ENCODE peak calls at places on chromosomes 4 and X, in four cellular contexts. One of them, this sample, is unnamed.

GRCh38 chr4:112704991-112705845 is 68.3 kb downstream of the LARP7 start:
- DNase-seq in tibial artery: peak; percentile 28
- DNase-seq in GM12878: no peak
- DNase-seq in Peyer's patch: no peak
- DNase-seq in this sample: peak; percentile 51

GRCh38 chr4:1201851-1202525 is 29.6 kb upstream of the SPON2 start:
- DNase-seq in GM12878: peak; percentile 65
- DNase-seq in tibial artery: peak; percentile 49
- DNase-seq in Peyer's patch: peak; percentile 90
- DNase-seq in this sample: no peak

GRCh38 chrX:63275127-63275526 is 76.0 kb downstream of the SPIN4 start:
- DNase-seq in tibial artery: no peak
- DNase-seq in GM12878: peak; percentile 7
- DNase-seq in Peyer's patch: no peak
- DNase-seq in this sample: peak; percentile 16

GRCh38 chr4:118776166-118776954 is 59.6 kb downstream of the SEC24D start:
- DNase-seq in GM12878: no peak
- DNase-seq in Peyer's patch: no peak
- DNase-seq in tibial artery: no peak
- DNase-seq in this sample: peak; percentile 87

GRCh38 chr4:98873059-98873458 is 55.9 kb downstream of the EIF4E start:
- DNase-seq in tibial artery: no peak
- DNase-seq in Peyer's patch: no peak
- DNase-seq in GM12878: no peak
- DNase-seq in this sample: peak; percentile 60

GRCh38 chrX:154043003-154043402 is 23.3 kb upstream of the IRAK1 start:
- DNase-seq in Peyer's patch: no peak
- DNase-seq in GM12878: no peak
- DNase-seq in tibial artery: peak; percentile 48
- DNase-seq in this sample: peak; percentile 65

GRCh38 chr4:22661443-22661842 is 31.3 kb upstream of the GBA3 start:
- DNase-seq in Peyer's patch: no peak
- DNase-seq in tibial artery: no peak
- DNase-seq in GM12878: no peak
- DNase-seq in this sample: peak; percentile 37

GRCh38 chr4:146371812-146372211 is 149.9 kb downstream of the SLC10A7 start:
- DNase-seq in tibial artery: no peak
- DNase-seq in Peyer's patch: no peak
- DNase-seq in GM12878: no peak
- DNase-seq in this sample: no peak

GRCh38 chr4:165592386-165592785 is 213.6 kb downstream of the CPE start:
- DNase-seq in Peyer's patch: no peak
- DNase-seq in GM12878: no peak
- DNase-seq in tibial artery: no peak
- DNase-seq in this sample: peak; percentile 91

GRCh38 chrX:27439771-27440170 is 23.4 kb downstream of the PPP4R3C start:
- DNase-seq in tibial artery: no peak
- DNase-seq in Peyer's patch: no peak
- DNase-seq in GM12878: no peak
- DNase-seq in this sample: no peak

GRCh38 chrX:110338850-110339373 is 19.7 kb upstream of the RTL9 start:
- DNase-seq in GM12878: no peak
- DNase-seq in tibial artery: no peak
- DNase-seq in Peyer's patch: no peak
- DNase-seq in this sample: no peak

GRCh38 chrX:120625366-120625765 is 4.5 kb downstream of the C1GALT1C1 start:
- DNase-seq in tibial artery: no peak
- DNase-seq in Peyer's patch: no peak
- DNase-seq in GM12878: no peak
- DNase-seq in this sample: peak; percentile 68

GRCh38 chr4:101528526-101528925 is 181.2 kb upstream of the PPP3CA start:
- DNase-seq in Peyer's patch: no peak
- DNase-seq in tibial artery: no peak
- DNase-seq in GM12878: no peak
- DNase-seq in this sample: no peak

GRCh38 chr4:62399242-62399641 is 1199.1 kb downstream of the ADGRL3 start:
- DNase-seq in Peyer's patch: no peak
- DNase-seq in tibial artery: no peak
- DNase-seq in GM12878: no peak
- DNase-seq in this sample: no peak

GRCh38 chrX:102517331-102517730 is 792 bp upstream of the TMSB15A start:
- DNase-seq in Peyer's patch: no peak
- DNase-seq in GM12878: no peak
- DNase-seq in tibial artery: no peak
- DNase-seq in this sample: peak; percentile 34

GRCh38 chr4:4872148-4872903 is 12.9 kb downstream of the MSX1 start:
- DNase-seq in GM12878: no peak
- DNase-seq in tibial artery: no peak
- DNase-seq in Peyer's patch: no peak
- DNase-seq in this sample: no peak

GRCh38 chrX:109577055-109577454 is 40.4 kb downstream of the NXT2 start:
- DNase-seq in Peyer's patch: no peak
- DNase-seq in tibial artery: no peak
- DNase-seq in GM12878: no peak
- DNase-seq in this sample: no peak

GRCh38 chr4:101953949-101954348 is 163.4 kb downstream of the BANK1 start:
- DNase-seq in GM12878: no peak
- DNase-seq in Peyer's patch: no peak
- DNase-seq in tibial artery: no peak
- DNase-seq in this sample: peak; percentile 54

GRCh38 chrX:85930099-85930498 is 117.3 kb downstream of the CHM start:
- DNase-seq in Peyer's patch: no peak
- DNase-seq in tibial artery: no peak
- DNase-seq in GM12878: no peak
- DNase-seq in this sample: no peak

GRCh38 chrX:133380882-133381619 is 34.2 kb downstream of the GPC4 start:
- DNase-seq in tibial artery: no peak
- DNase-seq in GM12878: no peak
- DNase-seq in Peyer's patch: no peak
- DNase-seq in this sample: no peak

GRCh38 chrX:129747533-129747932 is 8.8 kb downstream of the XPNPEP2 start:
- DNase-seq in tibial artery: no peak
- DNase-seq in Peyer's patch: no peak
- DNase-seq in GM12878: no peak
- DNase-seq in this sample: no peak

GRCh38 chrX:129750971-129751370 is 12.2 kb downstream of the XPNPEP2 start:
- DNase-seq in tibial artery: no peak
- DNase-seq in Peyer's patch: no peak
- DNase-seq in GM12878: no peak
- DNase-seq in this sample: no peak

GRCh38 chrX:129748265-129748664 is 9.5 kb downstream of the XPNPEP2 start:
- DNase-seq in GM12878: no peak
- DNase-seq in Peyer's patch: no peak
- DNase-seq in tibial artery: peak; percentile 44
- DNase-seq in this sample: peak; percentile 98

GRCh38 chrX:129744881-129745321 is 6.1 kb downstream of the XPNPEP2 start:
- DNase-seq in Peyer's patch: no peak
- DNase-seq in GM12878: no peak
- DNase-seq in tibial artery: no peak
- DNase-seq in this sample: no peak

GRCh38 chrX:129749069-129749468 is 10.3 kb downstream of the XPNPEP2 start:
- DNase-seq in Peyer's patch: no peak
- DNase-seq in tibial artery: no peak
- DNase-seq in GM12878: no peak
- DNase-seq in this sample: peak; percentile 67
- H3K4me3 ChIP-seq in Peyer's patch: no peak overlapping the region
- H3K4me3 ChIP-seq in tibial artery: no peak overlapping the region
- H3K4me3 ChIP-seq in GM12878: no peak overlapping the region
- H3K4me3 ChIP-seq in this sample: no peak overlapping the region

GRCh38 chr4:7905461-7905915 is 34.2 kb downstream of the AFAP1 start:
- DNase-seq in GM12878: no peak
- DNase-seq in Peyer's patch: no peak
- DNase-seq in tibial artery: peak; percentile 54
- DNase-seq in this sample: peak; percentile 73
- H3K4me3 ChIP-seq in GM12878: no peak overlapping the region
- H3K4me3 ChIP-seq in Peyer's patch: no peak overlapping the region
- H3K4me3 ChIP-seq in tibial artery: peak overlapping the region; percentile 21
- H3K4me3 ChIP-seq in this sample: peak overlapping the region; percentile 49

GRCh38 chr4:40180356-40180755 is 16.5 kb upstream of the RHOH start:
- DNase-seq in tibial artery: no peak
- DNase-seq in Peyer's patch: no peak
- DNase-seq in GM12878: no peak
- DNase-seq in this sample: peak; percentile 89
- H3K4me3 ChIP-seq in tibial artery: no peak overlapping the region
- H3K4me3 ChIP-seq in Peyer's patch: no peak overlapping the region
- H3K4me3 ChIP-seq in GM12878: no peak overlapping the region
- H3K4me3 ChIP-seq in this sample: no peak overlapping the region

GRCh38 chr4:78650106-78651021 is 98.8 kb downstream of the ANXA3 start:
- DNase-seq in GM12878: no peak
- DNase-seq in Peyer's patch: no peak
- DNase-seq in tibial artery: no peak
- DNase-seq in this sample: peak; percentile 79

GRCh38 chr4:78644744-78645330 is 93.3 kb downstream of the ANXA3 start:
- DNase-seq in tibial artery: peak; percentile 55
- DNase-seq in GM12878: no peak
- DNase-seq in Peyer's patch: peak; percentile 60
- DNase-seq in this sample: peak; percentile 87

GRCh38 chr4:78645853-78646757 is 94.5 kb downstream of the ANXA3 start:
- DNase-seq in GM12878: no peak
- DNase-seq in tibial artery: peak; percentile 89
- DNase-seq in Peyer's patch: no peak
- DNase-seq in this sample: peak; percentile 98

GRCh38 chr4:78648639-78649363 is 97.2 kb downstream of the ANXA3 start:
- DNase-seq in tibial artery: no peak
- DNase-seq in Peyer's patch: no peak
- DNase-seq in GM12878: no peak
- DNase-seq in this sample: no peak

DNA sequence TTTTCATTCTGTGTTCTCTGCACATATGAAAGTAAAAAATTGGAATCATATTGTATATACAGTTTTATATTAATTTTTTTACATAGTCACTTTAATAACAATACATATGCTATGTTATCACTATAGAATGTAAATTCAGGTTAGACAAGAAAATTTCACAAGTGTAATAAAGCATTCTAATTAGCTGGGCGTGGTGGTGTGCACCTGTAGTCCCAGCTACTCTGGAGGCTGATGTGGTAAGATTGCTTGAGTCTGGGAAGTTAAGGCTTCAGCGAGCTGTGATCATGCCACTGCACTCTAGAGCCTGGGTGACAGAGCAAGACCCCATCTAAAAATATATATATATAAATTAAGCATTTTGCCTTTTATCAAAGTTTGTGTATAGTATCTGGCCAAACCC is 95.7 kb downstream of the ANXA3 start:
- DNase-seq in Peyer's patch: no peak
- DNase-seq in tibial artery: no peak
- DNase-seq in GM12878: no peak
- DNase-seq in this sample: no peak
- H3K4me3 ChIP-seq in Peyer's patch: no peak overlapping the region
- H3K4me3 ChIP-seq in tibial artery: no peak overlapping the region
- H3K4me3 ChIP-seq in GM12878: no peak overlapping the region
- H3K4me3 ChIP-seq in this sample: no peak overlapping the region

GRCh38 chr4:82045267-82045666 is 328.5 kb downstream of the HNRNPD start:
- DNase-seq in Peyer's patch: no peak
- DNase-seq in tibial artery: no peak
- DNase-seq in GM12878: no peak
- DNase-seq in this sample: no peak
- H3K4me3 ChIP-seq in Peyer's patch: no peak overlapping the region
- H3K4me3 ChIP-seq in tibial artery: no peak overlapping the region
- H3K4me3 ChIP-seq in GM12878: no peak overlapping the region
- H3K4me3 ChIP-seq in this sample: no peak overlapping the region

DNA sequence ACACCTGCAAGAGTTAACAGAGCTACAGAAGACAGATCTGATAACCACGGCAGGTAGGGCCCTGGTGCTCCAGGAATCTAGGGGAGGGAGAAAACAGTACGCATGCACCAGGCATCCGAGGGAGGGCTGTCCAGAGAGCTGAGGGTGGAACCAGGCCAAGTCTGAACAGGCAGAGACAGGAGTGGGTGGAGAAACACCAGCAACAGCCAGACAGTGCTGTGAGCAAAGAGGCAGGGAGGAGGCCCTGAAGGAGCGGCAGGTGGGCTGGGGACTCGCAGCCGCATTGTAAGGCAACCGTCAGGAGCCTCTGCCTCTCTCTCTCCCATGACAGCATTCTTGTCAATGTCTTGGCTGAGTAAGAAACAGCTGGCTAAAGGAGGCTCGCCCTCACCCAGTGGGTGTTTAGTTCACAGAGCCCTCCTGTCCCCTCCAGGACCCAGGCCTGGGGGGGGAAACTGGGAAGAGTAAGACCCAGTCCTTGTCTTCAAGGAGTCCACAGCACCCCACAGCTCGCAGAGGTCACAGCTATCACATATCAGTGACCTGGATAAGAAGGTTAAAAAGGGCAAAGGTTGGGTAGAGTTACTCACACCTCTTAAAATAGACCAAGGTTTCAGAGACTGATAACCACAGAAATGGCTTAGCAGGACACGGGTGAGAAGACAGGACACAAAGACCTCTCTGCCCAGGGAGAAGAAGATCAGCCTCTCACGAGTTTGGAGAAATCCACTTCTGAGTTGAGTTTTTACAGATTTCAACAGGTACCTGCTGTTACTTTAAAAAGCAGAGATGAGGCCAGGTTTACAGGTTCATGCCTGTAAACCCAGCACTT is 10.5 kb downstream of the ACSL1 start:
- DNase-seq in tibial artery: peak; percentile 70
- DNase-seq in Peyer's patch: peak; percentile 47
- DNase-seq in GM12878: peak; percentile 89
- DNase-seq in this sample: peak; percentile 75
- H3K4me3 ChIP-seq in tibial artery: no peak overlapping the region
- H3K4me3 ChIP-seq in Peyer's patch: no peak overlapping the region
- H3K4me3 ChIP-seq in GM12878: peak overlapping the region; percentile 58
- H3K4me3 ChIP-seq in this sample: no peak overlapping the region

DNA sequence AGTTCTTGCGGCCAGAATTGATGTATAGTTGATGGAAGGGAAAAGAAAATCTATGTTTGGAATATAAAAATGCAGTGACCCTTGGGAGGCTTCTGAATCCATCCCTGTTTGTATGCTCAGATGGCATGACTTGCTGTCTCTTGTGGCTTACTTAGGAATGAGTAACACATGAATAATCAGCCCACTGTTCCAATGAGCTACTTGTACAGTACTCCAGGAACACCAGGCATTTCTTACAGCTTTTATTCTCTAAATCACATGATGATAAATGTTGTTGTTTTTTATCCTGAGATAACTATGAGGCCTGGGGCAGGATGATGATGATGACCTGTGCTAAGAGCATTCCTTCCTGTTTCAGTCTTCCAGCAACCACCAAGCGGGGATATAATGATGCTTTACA is 18.9 kb downstream of the TMPRSS11E start:
- DNase-seq in tibial artery: no peak
- DNase-seq in GM12878: no peak
- DNase-seq in Peyer's patch: no peak
- DNase-seq in this sample: peak; percentile 37
- H3K4me3 ChIP-seq in tibial artery: no peak overlapping the region
- H3K4me3 ChIP-seq in GM12878: no peak overlapping the region
- H3K4me3 ChIP-seq in Peyer's patch: no peak overlapping the region
- H3K4me3 ChIP-seq in this sample: no peak overlapping the region

DNA sequence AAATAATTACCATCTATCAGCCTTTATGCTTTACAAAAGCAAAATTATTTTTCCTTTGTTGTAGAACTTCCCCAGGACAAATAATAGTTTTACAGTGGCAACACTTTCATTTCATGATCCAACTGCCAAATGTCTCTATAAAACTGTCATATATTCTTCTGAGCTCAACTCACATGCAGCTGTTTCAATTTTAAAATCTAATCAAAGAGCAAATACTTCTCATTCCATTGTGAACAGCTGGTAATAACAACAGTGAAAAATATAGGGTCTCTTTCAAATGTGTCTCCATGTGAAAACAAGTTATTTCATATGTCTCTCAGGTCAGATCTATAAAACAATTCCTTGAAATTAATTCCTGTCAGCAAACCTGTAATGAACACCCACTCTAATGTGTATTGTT is 270.6 kb upstream of the SLC7A11 start:
- DNase-seq in GM12878: no peak
- DNase-seq in Peyer's patch: no peak
- DNase-seq in tibial artery: no peak
- DNase-seq in this sample: peak; percentile 23
- H3K4me3 ChIP-seq in GM12878: no peak overlapping the region
- H3K4me3 ChIP-seq in Peyer's patch: no peak overlapping the region
- H3K4me3 ChIP-seq in tibial artery: no peak overlapping the region
- H3K4me3 ChIP-seq in this sample: no peak overlapping the region